ENCODE peak calls at places on chromosomes 16 and 17, in nine cellular contexts. Z is HEK293T; G is psoas muscle; B is CD4-positive, CD25-positive, alpha-beta regulatory T cell; J is suprapubic skin; P is stimulated activated CD4-positive, alpha-beta T cell treated with anti-CD3 and anti-CD28 coated beads, Interleukin-4, amount 100 ng/mL, for 24 hours; Q is stimulated activated CD8-positive, alpha-beta memory T cell treated with anti-CD3 and anti-CD28 coated beads, Interleukin-7, amount 100 ng/mL, for 24 hours; Y is NCI-H1436; N is astrocyte of the spinal cord. H is an unnamed sample.
A peak's percentile ranks its signal among the peaks of the same experiment; 100 is the strongest.

GRCh38 chr17:4573682-4574081 is 10.6 kb upstream of the SMTNL2 start:
- DNase-seq in J (no peak), Z (no peak), Y (no peak), N (no peak), P (peak; percentile 80), B (no peak), G (peak; percentile 73), Q (peak; percentile 40), H (no peak)

GRCh38 chr17:74198694-74199093 is 4.8 kb upstream of the RPL38 start:
- DNase-seq in Q (no peak), J (no peak), Y (no peak), P (no peak), N (no peak), Z (no peak), G (no peak), B (no peak), H (no peak)

GRCh38 chr17:78645421-78646295 is 68.5 kb upstream of the DNAH17 start:
- DNase-seq in Q (no peak), P (peak; percentile 54), Y (no peak), N (peak; percentile 8), Z (no peak), B (no peak), G (peak; percentile 72), J (no peak), H (peak; percentile 20)

GRCh38 chr17:45318561-45319230 is 1.9 kb upstream of the MAP3K14 start:
- DNase-seq in J (no peak), B (no peak), G (no peak), P (no peak), Z (no peak), N (no peak), Y (no peak), Q (no peak), H (no peak)

GRCh38 chr16:17328971-17329370 is 141.8 kb downstream of the XYLT1 start:
- DNase-seq in J (no peak), B (no peak), G (no peak), Q (no peak), Z (no peak), N (no peak), P (no peak), Y (no peak), H (no peak)

GRCh38 chr17:77390870-77391269 is 250.1 kb downstream of the SEC14L1 start:
- DNase-seq in G (no peak), B (no peak), N (no peak), Y (no peak), Q (no peak), J (no peak), Z (no peak), P (no peak), H (no peak)

GRCh38 chr16:4500283-4500682 is 24.1 kb downstream of the HMOX2 start:
- DNase-seq in Z (no peak), N (peak; percentile 79), Y (no peak), B (no peak), J (no peak), Q (no peak), P (peak; percentile 27), G (peak; percentile 21), H (no peak)

GRCh38 chr17:6346986-6347385 is 87.9 kb downstream of the AIPL1 start:
- DNase-seq in G (no peak), B (no peak), Z (no peak), Q (no peak), N (no peak), Y (no peak), P (no peak), J (peak; percentile 31), H (no peak)

GRCh38 chr17:40176409-40177110 is 710 bp upstream of the RAPGEFL1 start:
- DNase-seq in N (no peak), J (no peak), Q (no peak), G (no peak), B (no peak), Z (no peak), P (no peak), Y (no peak), H (no peak)

GRCh38 chr17:35315283-35315682 is 58.1 kb downstream of the SLFN11 start:
- DNase-seq in G (peak; percentile 20), Q (no peak), P (no peak), Z (no peak), B (no peak), J (no peak), N (peak; percentile 84), Y (no peak), H (no peak)

GRCh38 chr17:67377727-67378443 is 804 bp downstream of the PITPNC1 start:
- DNase-seq in G (peak; percentile 49), Y (peak; percentile 13), Z (peak; percentile 35), Q (no peak), P (peak; percentile 62), N (peak; percentile 38), J (peak; percentile 86), B (peak; percentile 56), H (peak; percentile 60)

GRCh38 chr17:49513616-49514373 is 18.7 kb downstream of the NGFR start:
- DNase-seq in P (no peak), G (peak; percentile 65), J (no peak), Y (no peak), N (no peak), Q (no peak), B (no peak), Z (no peak), H (no peak)

GRCh38 chr17:75418523-75419050 is 13.1 kb upstream of the GRB2 start:
- DNase-seq in N (no peak), P (no peak), B (no peak), G (no peak), Z (no peak), Q (no peak), J (no peak), Y (no peak), H (no peak)

GRCh38 chr16:17228048-17228707 is 242.6 kb downstream of the XYLT1 start:
- DNase-seq in P (no peak), B (no peak), Q (no peak), Z (no peak), J (no peak), Y (no peak), G (no peak), N (no peak), H (no peak)

GRCh38 chr17:43175213-43176118 is 4.5 kb downstream of the NBR1 start:
- DNase-seq in Y (no peak), B (no peak), J (no peak), Q (no peak), N (peak; percentile 51), G (no peak), P (no peak), Z (no peak), H (no peak)

GRCh38 chr16:88743693-88744519 is 37.6 kb downstream of the CTU2 start:
- DNase-seq in B (peak; percentile 64), Z (peak; percentile 90), J (no peak), G (peak; percentile 84), Y (peak; percentile 56), Q (peak; percentile 55), N (peak; percentile 58), P (peak; percentile 79), H (peak; percentile 85)

GRCh38 chr17:29563816-29564215 is 3.0 kb downstream of the ABHD15 start:
- DNase-seq in Q (no peak), J (peak; percentile 53), N (no peak), G (no peak), P (no peak), Y (no peak), B (no peak), Z (no peak), H (no peak)

GRCh38 chr16:65284583-65284982 is 162.7 kb upstream of the CDH11 start:
- DNase-seq in Y (no peak), P (no peak), B (no peak), N (no peak), Q (no peak), Z (no peak), G (no peak), J (no peak), H (no peak)

GRCh38 chr17:81558941-81559806 is 7.0 kb upstream of the FAAP100 start:
- DNase-seq in P (no peak), Q (no peak), B (no peak), Z (no peak), Y (no peak), J (no peak), G (no peak), N (no peak), H (no peak)

GRCh38 chr16:22098538-22099255 is 6.4 kb downstream of the VWA3A start:
- DNase-seq in Y (peak; percentile 52), J (no peak), Z (peak; percentile 80), G (no peak), Q (no peak), P (peak; percentile 9), B (peak; percentile 49), N (peak; percentile 46), H (no peak)

GRCh38 chr16:67910162-67910561 is 17.1 kb downstream of the PSKH1 start:
- DNase-seq in N (peak; percentile 73), J (no peak), B (no peak), Y (no peak), Z (no peak), Q (no peak), P (no peak), G (no peak), H (no peak)

GRCh38 chr17:41519501-41520224 is 973 bp upstream of the KRT15 start:
- DNase-seq in Y (peak; percentile 36), P (no peak), J (no peak), Z (no peak), B (no peak), G (no peak), N (no peak), Q (no peak), H (no peak)

GRCh38 chr16:79402356-79402755 is 198.2 kb downstream of the MAF start:
- DNase-seq in N (no peak), B (no peak), Z (no peak), P (no peak), Q (no peak), Y (no peak), J (no peak), G (no peak), H (no peak)

GRCh38 chr17:75756451-75757085 is 8.4 kb downstream of the GALK1 start:
- DNase-seq in Y (no peak), Q (no peak), P (no peak), B (no peak), Z (no peak), G (no peak), N (no peak), J (no peak), H (no peak)

GRCh38 chr17:4999429-5000093 is 1.8 kb downstream of the KIF1C start:
- DNase-seq in N (no peak), Q (no peak), Y (no peak), P (no peak), G (no peak), Z (no peak), J (no peak), B (no peak), H (no peak)

GRCh38 chr16:22194707-22195444 is 11.2 kb upstream of the EEF2K start:
- DNase-seq in Y (no peak), P (no peak), G (no peak), B (no peak), J (no peak), N (no peak), Q (no peak), Z (no peak), H (no peak)

GRCh38 chr17:27478901-27479531 is 22.8 kb downstream of the KSR1 start:
- DNase-seq in Z (no peak), B (no peak), G (no peak), Y (no peak), N (no peak), Q (no peak), J (no peak), P (no peak), H (no peak)

GRCh38 chr16:74034862-74035261 is 261.8 kb upstream of the PSMD7 start:
- DNase-seq in Y (peak; percentile 28), B (no peak), Z (peak; percentile 32), J (no peak), N (peak; percentile 9), G (no peak), P (no peak), Q (no peak), H (peak; percentile 26)

GRCh38 chr17:6374761-6375312 is 60.1 kb downstream of the AIPL1 start:
- DNase-seq in J (no peak), B (no peak), P (peak; percentile 83), Y (peak; percentile 14), Z (no peak), N (peak; percentile 66), G (no peak), Q (peak; percentile 33), H (no peak)

GRCh38 chr16:85320677-85321385 is 208.6 kb upstream of the CIBAR2 start:
- DNase-seq in G (no peak), B (no peak), N (no peak), Q (no peak), Z (no peak), P (no peak), Y (no peak), J (no peak), H (no peak)

GRCh38 chr17:53655591-53655990 is 167.1 kb upstream of the KIF2B start:
- DNase-seq in B (no peak), N (peak; percentile 35), P (no peak), J (no peak), Y (no peak), Z (no peak), Q (no peak), G (no peak), H (no peak)